ENCODE peak calls at places on chromosomes 4 and X, in four cellular contexts. B is PC-9, C is ovary, X is cardiac fibroblast. N is an unnamed sample.

GRCh38 chrX:41022579-41022978 is 62.7 kb upstream of the USP9X start:
- DNase-seq in B (no peak), C (no peak), X (peak; percentile 69), N (no peak)

GRCh38 chr4:70969076-70969475 is 24.4 kb upstream of the DCK start:
- DNase-seq in B (no peak), C (no peak), X (no peak), N (no peak)

GRCh38 chr4:71595576-71596108 is 188.2 kb downstream of the GC start:
- DNase-seq in B (no peak), C (no peak), X (no peak), N (no peak)

GRCh38 chrX:66731398-66731797 is 92.5 kb upstream of the EDA2R start:
- DNase-seq in B (no peak), C (no peak), X (peak; percentile 73), N (no peak)

GRCh38 chr4:148445903-148446261 is 3.7 kb upstream of the NR3C2 start:
- DNase-seq in B (no peak), C (no peak), X (no peak), N (peak; percentile 58)

GRCh38 chr4:76357981-76358380 is 51.4 kb downstream of the STBD1 start:
- DNase-seq in B (no peak), C (no peak), X (no peak), N (no peak)

GRCh38 chrX:101291204-101291603 is at the start of gene TAF7L:
- DNase-seq in B (no peak), C (no peak), X (peak; percentile 5), N (no peak)

GRCh38 chr4:89579776-89580175 is 257.2 kb downstream of the SNCA start:
- DNase-seq in B (no peak), C (no peak), X (no peak), N (no peak)

GRCh38 chr4:153471691-153472080 is 5.5 kb downstream of the TMEM131L start:
- DNase-seq in B (no peak), C (no peak), X (peak; percentile 51), N (peak; percentile 71)

GRCh38 chr4:152581536-152582160 is 45.8 kb upstream of the FBXW7 start:
- DNase-seq in B (no peak), C (no peak), X (no peak), N (no peak)

GRCh38 chr4:26713563-26714145 is 129.8 kb downstream of the TBC1D19 start:
- DNase-seq in B (no peak), C (no peak), X (no peak), N (no peak)

GRCh38 chr4:66911898-66912297 is 633.4 kb downstream of the CENPC start:
- DNase-seq in B (peak; percentile 11), C (no peak), X (peak; percentile 80), N (no peak)

GRCh38 chrX:149010899-149011224 is 494.2 kb downstream of the IDS start:
- DNase-seq in B (no peak), C (no peak), X (no peak), N (no peak)

GRCh38 chrX:3743821-3744439 is 30.5 kb upstream of the PRKX start:
- DNase-seq in B (no peak), C (no peak), X (no peak), N (peak; percentile 72)

GRCh38 chrX:341541-342101 is 23.0 kb upstream of the GTPBP6 start:
- DNase-seq in B (no peak), C (no peak), X (no peak), N (no peak)

GRCh38 chr4:125390126-125390525 is 75.4 kb downstream of the FAT4 start:
- DNase-seq in B (peak; percentile 6), C (no peak), X (peak; percentile 92), N (no peak)

GRCh38 chrX:122552291-122552800 is 631.7 kb upstream of the GRIA3 start:
- DNase-seq in B (no peak), C (no peak), X (no peak), N (no peak)

GRCh38 chr4:68895561-68896198 is 55.9 kb downstream of the UGT2A3 start:
- DNase-seq in B (no peak), C (no peak), X (peak; percentile 10), N (no peak)

GRCh38 chr4:145083891-145084640 is 13.9 kb downstream of the ANAPC10 start:
- DNase-seq in B (no peak), C (no peak), X (peak; percentile 38), N (no peak)

GRCh38 chr4:48127231-48127881 is 6.7 kb downstream of the TXK start:
- DNase-seq in B (peak; percentile 38), C (no peak), X (no peak), N (no peak)

GRCh38 chr4:61200195-61200990 is at the start of gene ADGRL3:
- DNase-seq in B (no peak), C (no peak), X (peak; percentile 56), N (no peak)

GRCh38 chrX:7132335-7133035 is 15.0 kb upstream of the STS start:
- DNase-seq in B (peak; percentile 78), C (no peak), X (peak; percentile 82), N (peak; percentile 46)

GRCh38 chr4:162443510-162443909 is 279.7 kb upstream of the FSTL5 start:
- DNase-seq in B (no peak), C (no peak), X (no peak), N (no peak)

GRCh38 chr4:41359069-41359769 is 102.5 kb downstream of the UCHL1 start:
- DNase-seq in B (peak; percentile 61), C (no peak), X (no peak), N (no peak)

GRCh38 chrX:112946227-112946626 is 105.6 kb upstream of the AMOT start:
- DNase-seq in B (no peak), C (no peak), X (no peak), N (no peak)

GRCh38 chrX:20729421-20729820 is 462.7 kb upstream of the RPS6KA3 start:
- DNase-seq in B (no peak), C (no peak), X (peak; percentile 60), N (no peak)

GRCh38 chr4:183989471-183989870 is 84.4 kb downstream of the STOX2 start:
- DNase-seq in B (no peak), C (no peak), X (peak; percentile 73), N (no peak)

GRCh38 chr4:6306299-6306698 is 36.6 kb downstream of the WFS1 start:
- DNase-seq in B (no peak), C (no peak), X (no peak), N (no peak)
- TF ChIP-seq CTCF in B (no peak), C (no peak), X (no peak), N (no peak)

DNA sequence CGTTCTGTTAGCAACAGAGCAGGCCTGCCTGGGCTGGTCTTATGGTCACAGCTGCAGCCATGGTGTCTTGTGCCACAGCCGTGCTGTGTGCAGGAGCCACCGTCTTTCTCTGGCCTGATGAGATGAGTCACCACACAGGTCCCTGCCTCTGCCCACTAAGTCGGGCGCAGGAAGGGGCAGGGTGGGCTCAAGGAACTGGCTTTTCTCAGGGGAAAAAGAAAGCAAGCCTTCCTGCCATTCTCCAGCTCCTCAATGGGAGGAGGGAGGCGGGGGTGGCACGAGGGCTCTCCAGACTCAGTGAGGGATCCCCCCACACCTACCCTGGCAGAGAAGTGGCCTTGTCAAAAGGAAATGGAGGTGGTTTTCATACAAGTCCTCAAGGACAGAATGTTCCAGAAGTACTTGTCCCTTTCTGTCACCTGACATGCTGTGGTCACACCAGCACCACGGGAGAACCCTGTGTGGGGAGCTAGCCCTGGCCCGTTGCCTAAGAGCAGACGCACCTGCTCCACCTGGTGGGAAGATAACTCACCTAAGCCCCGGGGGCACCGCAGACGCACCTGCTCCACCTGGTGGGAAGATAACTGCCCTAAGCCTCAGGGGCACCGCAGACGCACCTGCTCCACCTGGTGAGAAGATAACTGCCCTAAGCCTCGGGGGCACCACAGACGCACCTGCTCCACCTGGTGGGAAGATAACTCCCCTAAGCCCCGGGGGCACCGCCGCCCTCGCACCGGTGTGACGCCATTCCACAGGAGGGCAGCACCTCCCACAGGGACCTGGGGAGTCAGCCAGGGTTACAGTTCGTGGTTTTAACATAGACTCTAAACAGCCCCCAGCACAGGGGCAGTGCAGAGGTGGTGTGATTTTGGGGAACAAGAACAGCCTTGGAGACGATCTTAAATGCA is 18.5 kb downstream of the UVSSA start:
- DNase-seq in B (peak; percentile 15), C (no peak), X (no peak), N (no peak)
- TF ChIP-seq CTCF in B (no peak), C (no peak), X (no peak), N (peak; percentile 17)

GRCh38 chrX:5876984-5877655 is 351.5 kb downstream of the NLGN4X start:
- DNase-seq in B (no peak), C (no peak), X (peak; percentile 0), N (no peak)
- TF ChIP-seq CTCF in B (peak; percentile 68), C (no peak), X (no peak), N (no peak)

GRCh38 chrX:124887572-124887971 is 432.1 kb upstream of the TEX13C start:
- DNase-seq in B (no peak), C (no peak), X (no peak), N (no peak)
- TF ChIP-seq CTCF in B (no peak), C (no peak), X (no peak), N (no peak)

GRCh38 chr4:39638358-39639239 is at the start of gene SMIM14:
- DNase-seq in B (peak; percentile 99), C (peak; percentile 99), X (peak; percentile 98), N (peak; percentile 88)
- TF ChIP-seq CTCF in B (no peak), C (no peak), X (no peak), N (no peak)

DNA sequence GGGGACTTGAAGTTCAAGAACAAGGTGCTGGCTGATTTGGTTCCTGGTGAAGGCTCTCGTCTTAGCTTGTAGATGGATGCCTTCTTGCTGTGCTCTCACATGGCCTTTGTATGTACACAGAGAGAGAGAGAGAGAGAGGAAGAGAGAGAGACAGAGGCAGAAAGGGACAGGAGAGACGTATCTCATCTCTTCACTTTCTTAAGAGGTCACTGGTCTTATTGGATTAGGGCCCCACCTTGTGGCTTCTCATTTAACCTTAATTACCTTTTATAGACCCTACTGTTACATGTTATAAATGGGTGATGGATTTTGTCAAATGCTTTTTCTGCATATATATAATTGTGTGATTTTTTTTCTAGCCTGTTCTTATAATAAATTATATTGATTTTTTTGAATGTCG is 1444.2 kb downstream of the ADGRL3 start:
- DNase-seq in B (peak; percentile 10), C (no peak), X (peak; percentile 62), N (peak; percentile 3)
- TF ChIP-seq CTCF in B (peak; percentile 51), C (no peak), X (peak; percentile 18), N (no peak)

DNA sequence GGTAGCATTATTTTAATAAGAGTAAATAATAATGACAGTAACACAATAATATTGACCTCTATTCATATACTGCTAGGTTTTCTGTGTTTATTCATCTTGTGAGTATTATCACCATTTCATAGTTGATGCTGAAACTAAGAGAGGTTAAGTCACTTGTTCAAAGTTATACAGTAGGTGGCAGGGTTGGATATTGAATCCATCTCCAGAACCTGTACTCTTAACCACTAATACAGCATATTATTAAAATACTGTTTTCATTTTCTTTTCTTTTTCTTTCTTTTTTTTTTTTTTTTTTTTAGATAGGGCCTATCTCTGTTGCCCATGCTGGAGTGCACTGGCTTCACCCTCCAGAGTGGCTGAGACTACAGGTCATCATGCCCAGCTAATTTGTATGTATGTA is 7.1 kb upstream of the ELF2 start:
- DNase-seq in B (no peak), C (no peak), X (peak; percentile 71), N (no peak)
- TF ChIP-seq CTCF in B (peak; percentile 20), C (no peak), X (peak; percentile 3), N (no peak)

GRCh38 chr4:156779046-156779445 is 192.6 kb downstream of the PDGFC start:
- DNase-seq in B (no peak), C (no peak), X (peak; percentile 65), N (no peak)
- TF ChIP-seq CTCF in B (no peak), C (no peak), X (no peak), N (no peak)

GRCh38 chrX:50747471-50747900 is 66.5 kb downstream of the SHROOM4 start:
- DNase-seq in B (no peak), C (no peak), X (peak; percentile 38), N (no peak)
- TF ChIP-seq CTCF in B (peak; percentile 67), C (no peak), X (peak; percentile 67), N (peak; percentile 67)

GRCh38 chrX:120840826-120841225 is 34.8 kb downstream of the CT47B1 start:
- DNase-seq in B (no peak), C (no peak), X (peak; percentile 78), N (no peak)
- TF ChIP-seq CTCF in B (no peak), C (no peak), X (peak; percentile 23), N (no peak)